ENCODE peak calls at places on chromosomes 12 and 14, in five cellular contexts. N is thoracic aorta, H is head of caudate nucleus, K is AG04450, U is NCI-H1092 treated with DMSO at 0.1 percent for 48 hours. C is an unnamed sample.
A peak's percentile ranks its signal among the peaks of the same experiment; 100 is the strongest.

GRCh38 chr12:71139153-71139735 is 18.6 kb downstream of the TSPAN8 start:
- DNase-seq in N (no peak), U (no peak), K (no peak), H (no peak), C (no peak)

GRCh38 chr14:104678346-104678745 is 11.1 kb upstream of the INF2 start:
- DNase-seq in H (no peak), N (no peak), U (no peak), K (no peak), C (no peak)

GRCh38 chr12:120817559-120818330 is 86.4 kb downstream of the SPPL3 start:
- DNase-seq in N (no peak), H (no peak), K (no peak), U (no peak), C (no peak)

GRCh38 chr14:52780893-52781292 is 10.5 kb downstream of the GNPNAT1 start:
- DNase-seq in H (no peak), U (no peak), K (no peak), N (no peak), C (no peak)

GRCh38 chr14:53638966-53639365 is 317.7 kb downstream of the BMP4 start:
- DNase-seq in N (no peak), H (no peak), U (no peak), K (no peak), C (no peak)

GRCh38 chr14:67491741-67492504 is 3.4 kb upstream of the TMEM229B start:
- DNase-seq in H (no peak), U (peak; percentile 98), N (no peak), K (no peak), C (no peak)

GRCh38 chr12:62210422-62210821 is 49.8 kb upstream of the USP15 start:
- DNase-seq in H (peak; percentile 58), N (no peak), U (no peak), K (no peak), C (peak; percentile 26)

GRCh38 chr14:74606727-74607126 is 5.3 kb downstream of the LTBP2 start:
- DNase-seq in U (no peak), N (no peak), H (no peak), K (no peak), C (no peak)

GRCh38 chr12:56632701-56633464 is 2.8 kb upstream of the BAZ2A start:
- DNase-seq in K (no peak), U (no peak), N (no peak), H (no peak), C (no peak)

GRCh38 chr14:64196668-64197411 is 97.3 kb downstream of the ESR2 start:
- DNase-seq in N (no peak), U (peak; percentile 79), K (peak; percentile 11), H (peak; percentile 85), C (no peak)

GRCh38 chr12:124279846-124280360 is 15.0 kb upstream of the RFLNA start:
- DNase-seq in N (no peak), H (no peak), U (peak; percentile 16), K (no peak), C (no peak)

GRCh38 chr12:43306066-43306465 is 245.9 kb downstream of the ADAMTS20 start:
- DNase-seq in H (no peak), U (no peak), K (peak; percentile 93), N (no peak), C (no peak)

GRCh38 chr14:24132061-24132685 is 1.7 kb downstream of the FITM1 start:
- DNase-seq in U (peak; percentile 20), H (no peak), K (no peak), N (no peak), C (no peak)

C was measured in smooth muscle cell of the brain vasculature.